ENCODE peak calls at places on chromosomes 16 and 17, in six cellular contexts. P is mucosa of descending colon, U is AG09309, J is BJ, E is psoas muscle, L is cardiac muscle cell. I is an unnamed sample.

GRCh38 chr17:83152745-83153611 is 73.6 kb downstream of the METRNL start:
- DNase-seq in P (no peak), U (no peak), J (no peak), L (no peak), E (peak; percentile 67), I (no peak)

GRCh38 chr16:54366943-54367342 is 80.4 kb upstream of the IRX3 start:
- DNase-seq in U (no peak), P (no peak), J (no peak), L (no peak), E (no peak), I (no peak)

GRCh38 chr17:45579529-45580495 is 89.3 kb upstream of the PLEKHM1 start:
- DNase-seq in E (no peak), L (peak; percentile 63), U (no peak), P (peak; percentile 52), J (no peak), I (no peak)

GRCh38 chr17:55303701-55304145 is 39.0 kb downstream of the HLF start:
- DNase-seq in U (no peak), L (no peak), E (no peak), P (no peak), J (no peak), I (no peak)

GRCh38 chr17:64984776-64985521 is 65.7 kb upstream of the LRRC37A3 start:
- DNase-seq in P (no peak), L (no peak), E (no peak), U (no peak), J (peak; percentile 17), I (no peak)

GRCh38 chr17:1783834-1784611 is 22.2 kb downstream of the SERPINF1 start:
- DNase-seq in E (peak; percentile 87), J (no peak), U (peak; percentile 70), L (peak; percentile 57), P (peak; percentile 68), I (no peak)

GRCh38 chr17:80843741-80844156 is 147.9 kb upstream of the CHMP6 start:
- DNase-seq in L (no peak), J (no peak), E (no peak), P (no peak), U (no peak), I (no peak)

GRCh38 chr16:88062341-88062861 is 111.2 kb downstream of the BANP start:
- DNase-seq in P (peak; percentile 46), E (peak; percentile 68), L (peak; percentile 46), U (peak; percentile 34), J (peak; percentile 51), I (no peak)

GRCh38 chr16:35574454-35575431 is 2115.3 kb downstream of the TP53TG3F start:
- DNase-seq in E (no peak), U (no peak), L (no peak), P (no peak), J (no peak), I (no peak)

GRCh38 chr16:1823821-1824220 is 2.8 kb downstream of the HAGH start:
- DNase-seq in J (no peak), U (no peak), L (peak; percentile 58), P (no peak), E (no peak), I (peak; percentile 34)

GRCh38 chr17:60606036-60606435 is 6.0 kb downstream of the PPM1D start:
- DNase-seq in E (no peak), U (no peak), P (no peak), J (no peak), L (no peak), I (no peak)

GRCh38 chr16:47731252-47731651 is 270.1 kb downstream of the PHKB start:
- DNase-seq in J (peak; percentile 47), L (no peak), U (peak; percentile 44), E (no peak), P (no peak), I (no peak)

GRCh38 chr17:50955667-50956120 is 89.5 kb upstream of the TOB1 start:
- DNase-seq in P (no peak), E (no peak), J (no peak), L (no peak), U (no peak), I (no peak)

GRCh38 chr16:14354561-14355351 is 275.3 kb downstream of the PARN start:
- DNase-seq in L (no peak), U (no peak), J (no peak), E (no peak), P (no peak), I (peak; percentile 86)
- H3K4me3 ChIP-seq in L (no peak overlapping the region), U (peak overlapping the region; percentile 19), J (peak overlapping the region; percentile 23), E (peak overlapping the region; percentile 51), P (no peak overlapping the region), I (no peak overlapping the region)

GRCh38 chr16:4704913-4705312 is 11.6 kb downstream of the NUDT16L1 start:
- DNase-seq in J (no peak), U (no peak), L (no peak), P (no peak), E (no peak), I (no peak)

GRCh38 chr16:4713663-4714501 is 20.2 kb downstream of the ANKS3 start:
- DNase-seq in J (no peak), L (no peak), E (no peak), P (peak; percentile 37), U (no peak), I (no peak)

GRCh38 chr16:4704491-4704890 is 11.1 kb downstream of the NUDT16L1 start:
- DNase-seq in J (no peak), P (no peak), E (no peak), L (no peak), U (no peak), I (no peak)

GRCh38 chr16:4706871-4707270 is 13.5 kb downstream of the NUDT16L1 start:
- DNase-seq in L (no peak), U (no peak), J (no peak), E (no peak), P (no peak), I (no peak)

DNA sequence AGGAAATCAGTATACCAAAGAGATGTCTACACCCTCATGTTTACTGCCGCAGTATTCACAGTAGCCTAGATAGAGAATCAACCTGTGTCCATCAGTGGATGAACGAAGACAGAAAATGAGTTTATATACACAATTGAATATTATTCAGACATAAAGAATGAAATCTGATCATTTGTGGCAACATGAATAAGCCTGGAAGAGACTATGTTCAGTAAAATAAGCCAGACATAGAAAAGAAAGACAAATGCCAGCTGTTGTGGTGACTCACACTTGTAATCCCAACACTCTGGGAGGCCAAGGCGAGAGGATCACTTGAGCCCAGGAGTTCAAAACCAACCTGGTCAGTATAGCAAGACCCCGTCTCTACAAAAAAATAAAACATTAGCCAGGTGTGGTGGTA is 16.1 kb downstream of the NUDT16L1 start:
- DNase-seq in U (no peak), P (no peak), L (no peak), J (no peak), E (no peak), I (no peak)
- TF ChIP-seq CTCF in U (no peak), P (no peak), L (no peak), J (no peak), E (no peak), I (no peak)

GRCh38 chr17:36482611-36483504 is 3.6 kb upstream of the ZNHIT3 start:
- DNase-seq in E (peak; percentile 88), P (peak; percentile 83), L (peak; percentile 88), U (no peak), J (no peak), I (peak; percentile 82)
- H3K4me3 ChIP-seq in E (peak overlapping the region; percentile 76), P (no peak overlapping the region), L (peak overlapping the region; percentile 14), U (peak overlapping the region; percentile 22), J (peak overlapping the region; percentile 29), I (no peak overlapping the region)

DNA sequence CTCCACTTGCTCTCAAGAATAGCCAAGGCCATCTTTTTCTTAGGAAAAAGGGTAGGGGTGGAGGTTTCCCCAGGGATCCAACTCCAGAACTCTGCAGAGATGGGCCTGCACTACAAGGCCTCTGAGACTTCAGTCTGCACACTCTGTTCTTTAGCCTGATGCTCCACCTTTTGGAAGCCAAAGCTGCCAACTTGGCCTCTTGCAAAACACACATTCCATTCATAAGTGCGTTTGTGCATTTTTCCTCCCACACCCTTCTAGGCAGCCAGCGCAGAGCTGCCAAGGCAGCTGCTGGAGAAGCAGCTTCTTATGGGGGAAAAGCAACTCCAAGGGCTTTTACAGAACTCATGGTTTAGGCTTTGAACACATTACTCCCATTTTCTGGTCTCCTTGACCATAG is 45.3 kb downstream of the REXO5 start:
- DNase-seq in P (peak; percentile 64), J (peak; percentile 73), U (peak; percentile 85), E (peak; percentile 82), L (peak; percentile 67), I (no peak)
- TF ChIP-seq CTCF in P (no peak), J (no peak), U (no peak), E (no peak), L (no peak), I (no peak)

GRCh38 chr16:30950516-30951073 is 1.7 kb downstream of the ORAI3 start:
- DNase-seq in P (no peak), J (no peak), U (no peak), L (no peak), E (no peak), I (no peak)
- H3K4me3 ChIP-seq in P (no peak overlapping the region), J (peak overlapping the region; percentile 90), U (peak overlapping the region; percentile 88), L (peak overlapping the region; percentile 95), E (peak overlapping the region; percentile 99), I (peak overlapping the region; percentile 90)

GRCh38 chr17:39916918-39917317 is 1.5 kb downstream of the GSDMB start:
- DNase-seq in J (no peak), U (no peak), P (no peak), E (no peak), L (no peak), I (no peak)
- TF ChIP-seq CTCF in J (peak; percentile 22), U (peak; percentile 23), P (no peak), E (no peak), L (peak; percentile 21), I (no peak)

DNA sequence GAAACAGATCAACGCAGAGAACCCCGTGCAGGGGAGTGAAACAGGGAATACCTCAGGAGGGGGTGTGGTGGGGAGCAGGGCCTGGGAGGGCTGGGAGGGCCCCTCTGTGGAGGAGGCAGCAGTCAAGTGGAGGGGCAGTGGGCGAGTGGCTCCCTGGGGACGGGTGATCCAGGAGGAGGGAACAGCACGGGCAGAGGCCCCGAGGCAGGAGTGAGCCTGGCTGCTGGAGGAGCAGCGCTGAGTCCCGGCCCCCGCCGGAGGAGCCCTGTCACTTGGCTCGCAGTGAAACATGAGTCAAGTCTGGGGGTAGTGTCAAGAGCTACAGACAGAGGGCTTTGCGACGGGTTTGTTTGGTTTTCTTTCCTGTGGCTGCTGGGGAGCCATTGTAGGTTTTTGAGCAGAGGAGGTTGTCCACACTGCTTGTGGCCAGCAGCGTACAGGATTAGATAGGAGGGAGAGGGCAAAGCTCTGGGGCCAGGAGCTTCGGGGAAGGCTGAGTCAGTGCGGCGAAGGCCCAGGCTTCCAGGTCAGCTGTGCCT is 115.7 kb upstream of the CIBAR2 start:
- DNase-seq in L (peak; percentile 69), P (no peak), U (no peak), J (no peak), E (no peak), I (no peak)
- H3K4me3 ChIP-seq in L (no peak overlapping the region), P (no peak overlapping the region), U (no peak overlapping the region), J (no peak overlapping the region), E (no peak overlapping the region), I (peak overlapping the region; percentile 53)

DNA sequence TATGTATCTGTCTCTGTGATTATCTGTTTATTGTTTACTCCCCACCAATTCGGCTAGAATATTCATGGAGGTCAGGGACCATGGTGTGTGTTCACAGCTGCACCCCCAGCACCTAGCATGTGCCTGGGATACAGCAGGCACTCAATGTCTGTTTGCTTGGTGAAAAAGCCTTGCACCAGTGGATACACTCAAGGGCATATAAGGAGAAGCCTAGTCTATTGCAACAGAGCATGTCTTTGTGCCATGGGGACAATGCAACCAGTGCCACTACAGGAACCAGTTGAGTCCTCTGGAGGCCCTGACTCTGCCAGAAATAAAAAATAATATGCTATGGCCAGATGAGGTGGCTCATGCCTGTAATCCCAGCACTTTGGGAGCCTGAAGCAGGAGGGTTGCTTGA is 93.6 kb downstream of the NDE1 start:
- DNase-seq in J (no peak), P (no peak), U (no peak), L (no peak), E (no peak), I (no peak)
- TF ChIP-seq CTCF in J (no peak), P (no peak), U (no peak), L (no peak), E (no peak), I (no peak)

I was measured in GM06990.